ENCODE peak calls at places on chromosomes 12 and 14, in seven cellular contexts. D is G401; N is CD8-positive, alpha-beta T cell; C is Panc1; Y is AG20443; L is stomach; R is smooth muscle cell of the brain vasculature. S is an unnamed sample.

GRCh38 chr12:89451876-89452275 is 72.7 kb downstream of the GALNT4 start:
- DNase-seq in D (peak), N (no peak), C (no peak), Y (peak), L (no peak), R (no peak), S (peak)

GRCh38 chr14:69152944-69153847 is at the start of gene DCAF5:
- DNase-seq in D (peak), N (peak), C (no peak), Y (peak), L (peak), R (peak), S (peak)

GRCh38 chr14:103052407-103052806 is 4.9 kb downstream of the CDC42BPB start:
- DNase-seq in D (no peak), N (no peak), C (no peak), Y (no peak), L (no peak), R (no peak), S (no peak)

GRCh38 chr14:93956514-93957332 is 19.6 kb downstream of the ASB2 start:
- DNase-seq in D (peak), N (no peak), C (no peak), Y (no peak), L (no peak), R (no peak), S (no peak)

GRCh38 chr14:53044486-53044885 is 93.6 kb upstream of the FERMT2 start:
- DNase-seq in D (no peak), N (no peak), C (no peak), Y (peak), L (no peak), R (no peak), S (peak)

GRCh38 chr12:124764870-124765570 is 98.6 kb downstream of the SCARB1 start:
- DNase-seq in D (no peak), N (no peak), C (no peak), Y (peak), L (no peak), R (no peak), S (peak)

GRCh38 chr12:54217774-54218221 is 29.0 kb upstream of the SMUG1 start:
- DNase-seq in D (no peak), N (no peak), C (no peak), Y (no peak), L (peak), R (no peak), S (no peak)

GRCh38 chr12:109581856-109582255 is 8.3 kb downstream of the MVK start:
- DNase-seq in D (no peak), N (no peak), C (no peak), Y (peak), L (no peak), R (no peak), S (no peak)

GRCh38 chr12:11085419-11085818 is 6.7 kb downstream of the TAS2R43 start:
- DNase-seq in D (no peak), N (no peak), C (no peak), Y (no peak), L (no peak), R (no peak), S (no peak)

GRCh38 chr14:60998617-60999016 is 17.6 kb downstream of the SLC38A6 start:
- DNase-seq in D (no peak), N (no peak), C (no peak), Y (no peak), L (no peak), R (no peak), S (no peak)

GRCh38 chr12:118371354-118372282 is 1.1 kb downstream of the TAOK3 start:
- DNase-seq in D (peak), N (peak), C (no peak), Y (peak), L (no peak), R (no peak), S (peak)

GRCh38 chr12:6632026-6632978 is 3.5 kb downstream of the LPAR5 start:
- DNase-seq in D (peak), N (peak), C (no peak), Y (no peak), L (no peak), R (no peak), S (no peak)

GRCh38 chr12:5276327-5276880 is 155.5 kb upstream of the NTF3 start:
- DNase-seq in D (peak), N (no peak), C (no peak), Y (no peak), L (no peak), R (no peak), S (no peak)

GRCh38 chr12:53611304-53611703 is 14.9 kb downstream of the ATF7 start:
- DNase-seq in D (no peak), N (no peak), C (no peak), Y (no peak), L (no peak), R (no peak), S (no peak)

GRCh38 chr12:132921685-132922084 is 34.3 kb upstream of the CHFR start:
- DNase-seq in D (no peak), N (no peak), C (no peak), Y (no peak), L (no peak), R (no peak), S (no peak)

GRCh38 chr12:55682087-55682796 is 25.5 kb downstream of the ITGA7 start:
- DNase-seq in D (no peak), N (no peak), C (no peak), Y (no peak), L (no peak), R (no peak), S (no peak)

GRCh38 chr14:105317546-105317945 is 3.0 kb downstream of the PACS2 start:
- DNase-seq in D (peak), N (no peak), C (no peak), Y (peak), L (no peak), R (no peak), S (peak)

GRCh38 chr14:25828562-25828961 is 769.3 kb downstream of the NOVA1 start:
- DNase-seq in D (no peak), N (no peak), C (no peak), Y (no peak), L (no peak), R (no peak), S (no peak)

GRCh38 chr12:132597333-132598283 is 12.8 kb downstream of the LRCOL1 start:
- DNase-seq in D (no peak), N (peak), C (no peak), Y (no peak), L (no peak), R (no peak), S (no peak)

GRCh38 chr14:22484638-22485037 is 104.4 kb downstream of the DAD1 start:
- DNase-seq in D (no peak), N (no peak), C (no peak), Y (peak), L (no peak), R (no peak), S (peak)

GRCh38 chr14:89165810-89166209 is 251.2 kb downstream of the FOXN3 start:
- DNase-seq in D (peak), N (no peak), C (no peak), Y (no peak), L (no peak), R (no peak), S (no peak)

GRCh38 chr12:57782243-57782607 is 362 bp upstream of the TSFM start:
- DNase-seq in D (no peak), N (no peak), C (no peak), Y (no peak), L (no peak), R (no peak), S (no peak)

GRCh38 chr14:100140452-100141132 is 18.9 kb downstream of the DEGS2 start:
- DNase-seq in D (no peak), N (no peak), C (no peak), Y (no peak), L (peak), R (no peak), S (no peak)

GRCh38 chr14:67940894-67941455 is 121.4 kb downstream of the RAD51B start:
- DNase-seq in D (peak), N (no peak), C (no peak), Y (peak), L (peak), R (peak), S (peak)

GRCh38 chr12:66851134-66851533 is 172.3 kb upstream of the GRIP1 start:
- DNase-seq in D (no peak), N (no peak), C (no peak), Y (no peak), L (no peak), R (no peak), S (no peak)

GRCh38 chr12:82609234-82609914 is 77.3 kb upstream of the TMTC2 start:
- DNase-seq in D (no peak), N (no peak), C (no peak), Y (no peak), L (no peak), R (no peak), S (no peak)

GRCh38 chr14:104424406-104425072 is 155.0 kb upstream of the C14orf180 start:
- DNase-seq in D (peak), N (no peak), C (no peak), Y (peak), L (peak), R (no peak), S (peak)